ENCODE peak calls at places on chromosome 7, in eight cellular contexts. Y is CD8-positive, alpha-beta T cell; T is spleen; G is neural progenitor cell; K is stomach; V is SK-N-MC; D is PC-3; S is fibroblast of the aortic adventitia. R is an unnamed sample.

GRCh38 chr7:20275637-20276036 is 55.1 kb upstream of the ITGB8 start:
- DNase-seq in Y (no peak), T (no peak), G (no peak), K (no peak), V (no peak), D (no peak), S (no peak), R (no peak)

GRCh38 chr7:140639366-140640053 is 1.1 kb downstream of the DENND2A start:
- DNase-seq in Y (no peak), T (peak), G (peak), K (no peak), V (no peak), D (peak), S (peak), R (no peak)

GRCh38 chr7:77327932-77328628 is 88.1 kb downstream of the GSAP start:
- DNase-seq in Y (no peak), T (no peak), G (no peak), K (no peak), V (no peak), D (peak), S (no peak), R (no peak)

GRCh38 chr7:13603661-13604060 is 385.8 kb downstream of the ETV1 start:
- DNase-seq in Y (no peak), T (no peak), G (no peak), K (no peak), V (no peak), D (peak), S (no peak), R (no peak)

GRCh38 chr7:131895541-131896173 is 339.2 kb upstream of the PODXL start:
- DNase-seq in Y (no peak), T (no peak), G (no peak), K (no peak), V (peak), D (peak), S (peak), R (no peak)

GRCh38 chr7:116180302-116180701 is 30.0 kb upstream of the TES start:
- DNase-seq in Y (peak), T (no peak), G (peak), K (no peak), V (no peak), D (peak), S (peak), R (no peak)

GRCh38 chr7:27808626-27809025 is 68.7 kb downstream of the TAX1BP1 start:
- DNase-seq in Y (no peak), T (no peak), G (no peak), K (no peak), V (no peak), D (peak), S (peak), R (no peak)

GRCh38 chr7:155788616-155789000 is 23.7 kb downstream of the SHH start:
- DNase-seq in Y (no peak), T (peak), G (no peak), K (no peak), V (no peak), D (no peak), S (no peak), R (no peak)

GRCh38 chr7:16357921-16358320 is 63.4 kb downstream of the CRPPA start:
- DNase-seq in Y (no peak), T (no peak), G (peak), K (peak), V (no peak), D (no peak), S (no peak), R (no peak)

GRCh38 chr7:142478479-142479220 is 220.8 kb upstream of the PRSS58 start:
- DNase-seq in Y (no peak), T (no peak), G (peak), K (no peak), V (peak), D (peak), S (peak), R (no peak)

DNA sequence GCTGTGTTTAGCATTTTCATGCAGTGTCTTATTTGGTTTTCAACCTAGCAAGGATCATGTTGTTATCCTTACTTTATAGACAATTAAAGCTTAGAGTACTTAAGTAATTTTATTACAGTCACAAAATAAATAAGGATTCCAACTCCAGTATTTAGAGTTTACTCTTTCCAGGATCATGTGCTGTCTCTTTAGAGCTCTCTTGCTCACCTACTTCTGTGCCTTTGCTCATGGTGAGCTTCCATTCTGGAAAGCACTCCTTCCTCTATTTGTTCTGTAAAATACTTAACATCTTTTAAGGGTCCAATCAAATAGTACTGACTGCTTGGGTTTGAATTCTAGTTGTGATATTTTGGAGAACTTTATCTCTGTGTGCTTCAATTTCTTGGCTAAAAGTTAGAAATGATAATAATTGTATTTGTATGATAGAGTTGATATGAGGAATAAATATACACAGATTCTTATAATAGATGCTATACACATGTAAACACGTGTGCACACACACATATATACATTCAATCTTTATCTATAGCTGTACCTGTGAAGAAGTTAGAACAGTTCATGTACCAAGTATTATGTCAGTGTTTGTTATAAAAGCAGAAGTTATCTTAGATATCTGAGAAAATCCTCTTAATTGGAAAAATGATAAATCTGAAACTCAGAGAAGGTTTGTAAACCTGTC is 18.2 kb upstream of the CALCR start:
- DNase-seq in Y (no peak), T (no peak), G (no peak), K (no peak), V (no peak), D (no peak), S (no peak), R (no peak)
- H3K4me3 ChIP-seq in Y (no peak), T (no peak), G (peak), K (no peak), V (no peak), D (no peak), S (no peak), R (no peak)

DNA sequence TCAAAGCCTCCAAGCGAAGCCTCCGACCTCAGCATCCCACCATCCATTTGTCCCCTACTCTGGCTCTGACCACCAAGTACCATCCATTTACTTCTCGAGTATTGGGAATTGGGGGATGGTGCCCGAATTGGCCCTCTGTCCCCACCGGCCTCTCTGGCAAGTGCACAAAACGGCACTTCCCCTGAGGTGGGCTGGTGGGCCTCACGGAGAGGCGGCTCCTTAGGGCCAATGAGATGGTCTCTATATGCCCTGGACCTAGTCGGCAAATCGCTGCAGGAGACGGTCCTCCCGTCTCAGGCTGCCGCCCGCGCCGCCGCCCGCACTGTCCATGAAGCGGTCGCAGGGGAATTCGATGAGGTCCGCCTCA is 2.8 kb downstream of the TRIL start:
- DNase-seq in Y (no peak), T (no peak), G (no peak), K (no peak), V (no peak), D (no peak), S (no peak), R (no peak)
- H3K4me3 ChIP-seq in Y (no peak), T (peak), G (no peak), K (peak), V (no peak), D (no peak), S (no peak), R (no peak)

DNA sequence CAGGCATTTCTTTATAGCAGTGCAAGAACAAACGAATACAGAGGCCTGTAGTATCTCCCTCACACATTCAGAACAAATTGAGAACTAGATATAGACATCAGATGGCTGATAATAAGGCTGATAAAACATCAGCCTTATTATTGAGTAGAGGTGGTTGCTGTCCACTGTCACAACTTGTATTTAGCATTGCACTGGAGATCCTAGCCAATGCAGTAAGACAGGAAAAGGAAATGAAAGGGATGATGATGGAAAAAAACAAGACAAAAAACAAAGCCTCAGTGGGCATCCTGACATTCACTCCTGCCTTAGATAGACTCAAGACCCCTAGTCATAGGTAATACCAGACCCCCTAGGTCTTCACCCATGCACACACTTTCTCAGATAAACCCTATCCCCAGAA is 4.7 kb upstream of the RABGEF1 start:
- DNase-seq in Y (no peak), T (no peak), G (no peak), K (no peak), V (no peak), D (no peak), S (no peak), R (no peak)
- H3K4me3 ChIP-seq in Y (no peak), T (no peak), G (no peak), K (no peak), V (no peak), D (no peak), S (no peak), R (no peak)

DNA sequence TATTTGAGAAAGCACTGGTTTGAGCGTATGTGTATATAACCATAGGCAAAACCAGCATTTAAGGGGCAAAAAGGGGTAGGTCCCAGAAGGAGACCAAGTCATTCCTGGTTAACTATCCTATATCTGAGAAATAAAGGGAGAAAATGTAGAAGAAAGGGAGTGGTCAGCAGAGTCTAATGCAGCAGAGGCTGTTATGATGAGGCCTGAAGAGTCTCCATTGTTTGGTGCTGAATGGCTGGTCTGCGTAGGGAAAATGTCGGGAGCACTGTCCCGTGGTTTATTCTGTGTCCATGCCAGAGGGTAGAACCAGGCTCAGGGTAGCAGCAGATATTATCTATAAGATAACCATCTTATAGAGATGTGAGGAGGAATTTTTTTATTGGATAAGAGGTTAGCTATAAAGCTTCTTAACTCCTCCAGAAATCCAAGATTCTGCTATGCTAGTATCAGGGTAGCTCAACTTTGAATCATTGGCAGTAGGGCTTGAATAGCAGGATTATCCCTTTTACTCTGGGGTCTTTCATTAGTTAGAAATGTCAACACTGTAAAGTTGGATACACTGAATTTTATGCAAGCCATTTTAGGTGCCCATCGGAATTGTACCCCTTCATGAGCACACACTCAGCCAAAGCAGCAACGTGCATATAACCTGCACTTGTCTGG is 312.1 kb upstream of the FZD1 start:
- DNase-seq in Y (no peak), T (no peak), G (peak), K (no peak), V (no peak), D (no peak), S (no peak), R (no peak)
- H3K4me3 ChIP-seq in Y (no peak), T (no peak), G (peak), K (no peak), V (peak), D (no peak), S (no peak), R (no peak)

R was measured in mucosa of descending colon.